ENCODE peak calls at places on chromosomes 16 and 17, in six cellular contexts. H is heart left ventricle, M is stomach, G is ovary, U is Peyer's patch, F is uterus. S is an unnamed sample. For H3K4me1, the result is how much of the 10 kb centered on the place peaks cover.

GRCh38 chr17:5078106-5079028 is at the start of gene ZFP3:
- DNase-seq in H (peak), M (peak), U (peak), G (peak), F (peak), S (peak)

GRCh38 chr16:13621639-13622038 is 298.3 kb upstream of the ERCC4 start:
- DNase-seq in M (no peak), G (no peak), U (no peak), H (no peak), F (no peak), S (no peak)

GRCh38 chr17:41545829-41546410 is 17.8 kb upstream of the KRT19 start:
- DNase-seq in F (no peak), M (no peak), G (no peak), H (no peak), U (no peak), S (no peak)

GRCh38 chr16:2751577-2752034 is 832 bp upstream of the SRRM2 start:
- DNase-seq in G (peak), H (no peak), F (peak), M (no peak), U (peak), S (peak)

GRCh38 chr16:19683453-19684236 is 34.4 kb downstream of the KNOP1 start:
- DNase-seq in G (no peak), F (no peak), U (no peak), M (no peak), H (no peak), S (no peak)

GRCh38 chr17:74452027-74452840 is 14.2 kb upstream of the CD300A start:
- DNase-seq in U (peak), F (no peak), M (no peak), H (no peak), G (peak), S (no peak)

GRCh38 chr16:58377932-58378331 is 14.3 kb upstream of the GINS3 start:
- DNase-seq in M (no peak), F (no peak), G (no peak), U (no peak), H (no peak), S (no peak)

GRCh38 chr17:50272711-50273653 is 1.3 kb upstream of the TMEM92 start:
- DNase-seq in F (peak), G (peak), M (peak), H (peak), U (peak), S (peak)

GRCh38 chr16:85235988-85236831 is 123.9 kb upstream of the CIBAR2 start:
- DNase-seq in F (peak), H (peak), U (no peak), M (peak), G (peak), S (no peak)

GRCh38 chr17:2406271-2406902 is 5.5 kb upstream of the MNT start:
- DNase-seq in F (no peak), U (peak), H (no peak), M (peak), G (peak), S (peak)
- TF ChIP-seq POLR2A in F (no peak), U (peak), H (no peak), M (no peak), G (no peak), S (no peak)

DNA sequence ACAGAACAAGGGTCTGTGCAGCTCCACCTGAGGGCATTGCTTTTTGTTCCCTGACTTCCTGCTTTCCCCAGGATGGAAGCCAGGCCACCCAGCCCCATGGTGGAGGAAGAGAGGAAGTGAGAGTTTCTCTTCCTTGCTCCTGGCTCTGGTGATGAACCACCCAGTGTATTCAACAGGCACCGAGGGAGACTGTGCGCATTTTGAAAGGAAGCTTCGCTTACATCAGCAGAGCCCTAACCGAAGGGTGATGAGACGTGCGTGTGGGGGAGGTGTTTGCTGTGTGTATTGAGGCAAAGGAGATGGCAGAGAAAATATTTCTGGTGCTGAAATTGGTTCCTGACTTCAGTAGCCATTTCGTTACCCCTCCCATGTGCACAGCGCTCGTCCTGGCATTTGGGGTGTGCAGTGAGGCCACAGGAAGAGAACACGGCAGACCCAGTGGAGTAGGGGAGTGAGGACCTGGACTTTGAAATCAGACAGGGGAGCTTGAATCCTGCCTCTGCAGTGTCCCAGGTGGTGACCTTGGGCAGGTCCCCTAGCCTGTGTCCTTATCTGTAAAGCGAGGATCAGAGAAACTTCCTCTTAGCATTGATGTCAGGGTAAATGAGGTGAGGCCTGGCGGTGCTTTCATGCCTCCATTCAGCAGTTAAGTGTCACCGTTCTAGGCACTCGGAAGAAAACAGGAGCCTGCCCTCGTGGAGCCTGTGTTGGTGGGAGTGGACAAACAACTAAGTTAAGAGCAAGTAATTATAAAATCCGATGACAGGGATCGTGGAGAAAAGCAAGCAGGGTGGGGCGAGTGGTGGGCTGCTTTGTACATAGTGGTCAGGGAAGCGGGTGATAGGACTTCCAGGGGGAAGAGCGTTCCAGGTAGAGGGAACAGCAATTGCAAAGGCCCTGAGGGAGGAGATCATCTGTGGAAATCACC is 7.4 kb downstream of the CMIP start:
- DNase-seq in U (peak), H (peak), F (no peak), M (no peak), G (no peak), S (peak)
- H3K4me1 ChIP-seq in U (under half), H (under half), F (under half), M (half or more), G (under half), S (half or more)

DNA sequence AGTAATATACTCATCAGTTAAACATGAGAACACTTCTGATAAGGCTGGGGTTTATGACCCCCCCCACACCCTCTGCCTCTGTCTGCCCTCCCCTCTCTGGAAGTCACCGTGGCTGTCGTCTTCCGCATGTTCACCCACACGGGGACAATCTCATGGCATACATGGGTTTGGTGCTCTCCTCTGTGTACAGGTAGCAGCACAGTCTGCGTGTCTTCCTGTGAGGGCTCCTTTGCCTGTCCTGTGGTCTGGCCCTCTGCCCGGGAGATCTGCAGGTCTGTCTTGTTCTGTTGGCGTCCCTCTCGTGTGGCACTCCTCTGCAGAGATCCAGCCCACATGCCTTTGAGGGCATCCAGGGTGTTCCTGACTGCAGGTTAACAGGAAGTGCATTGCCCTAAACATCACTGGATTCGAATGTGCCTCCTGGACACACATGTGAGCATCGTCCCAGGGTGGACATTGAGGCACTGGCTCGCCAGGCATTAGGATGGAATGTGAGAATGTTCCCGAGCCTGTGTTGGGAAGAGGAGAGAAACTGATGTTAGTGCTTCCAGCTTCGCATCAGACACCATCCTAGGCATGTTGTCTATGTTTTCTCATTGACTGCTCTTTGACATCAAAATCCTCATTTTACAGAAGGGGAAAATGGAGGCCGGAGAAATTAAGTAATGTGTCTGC is 54.5 kb downstream of the NKD1 start:
- DNase-seq in H (no peak), F (no peak), G (no peak), U (peak), M (no peak), S (peak)
- TF ChIP-seq POLR2A in H (no peak), F (no peak), G (no peak), U (no peak), M (no peak), S (no peak)

DNA sequence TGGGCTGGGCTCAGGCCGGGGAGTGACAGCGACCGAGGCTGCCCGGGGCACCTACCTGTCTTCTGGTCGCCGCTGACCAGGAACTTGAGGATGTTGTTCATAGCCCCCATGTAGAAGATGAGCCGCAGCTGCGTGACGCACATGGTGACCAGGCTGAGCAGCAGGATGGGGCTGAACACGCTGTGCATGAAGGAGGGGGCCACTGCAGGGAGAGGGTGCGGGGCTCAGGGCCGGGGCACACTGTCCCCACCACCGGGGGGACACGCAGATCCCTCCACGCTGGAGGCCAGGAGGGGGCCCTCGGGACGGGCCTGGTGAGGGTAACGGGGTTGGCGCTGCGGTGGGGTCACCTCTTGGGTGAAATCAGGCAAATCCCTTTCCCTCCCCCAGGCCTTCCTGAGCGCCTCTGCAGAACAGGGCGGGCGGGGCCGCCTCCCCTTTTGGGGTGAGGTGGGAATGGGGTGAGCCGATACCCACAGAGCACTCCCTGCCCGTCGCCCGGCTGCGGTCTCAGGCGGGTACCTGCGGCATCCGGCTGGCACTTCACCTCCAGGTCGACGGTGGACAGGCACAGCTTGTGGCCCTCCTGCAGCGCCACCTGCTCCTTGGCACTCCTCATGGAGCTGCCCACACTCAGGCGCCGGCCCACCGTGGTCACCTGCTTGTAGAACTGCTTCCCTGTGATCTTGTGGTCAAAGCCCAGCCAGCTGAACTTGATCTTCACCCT is 28.3 kb upstream of the PITPNA start:
- DNase-seq in M (no peak), H (no peak), U (no peak), F (no peak), G (no peak), S (no peak)
- H3K4me1 ChIP-seq in M (under half), H (under half), U (under half), F (under half), G (under half), S (under half)

GRCh38 chr17:43530303-43531081 is 15.6 kb downstream of the ETV4 start:
- DNase-seq in U (no peak), G (peak), M (peak), H (peak), F (peak), S (no peak)
- TF ChIP-seq POLR2A in U (no peak), G (no peak), M (no peak), H (no peak), F (no peak), S (no peak)

DNA sequence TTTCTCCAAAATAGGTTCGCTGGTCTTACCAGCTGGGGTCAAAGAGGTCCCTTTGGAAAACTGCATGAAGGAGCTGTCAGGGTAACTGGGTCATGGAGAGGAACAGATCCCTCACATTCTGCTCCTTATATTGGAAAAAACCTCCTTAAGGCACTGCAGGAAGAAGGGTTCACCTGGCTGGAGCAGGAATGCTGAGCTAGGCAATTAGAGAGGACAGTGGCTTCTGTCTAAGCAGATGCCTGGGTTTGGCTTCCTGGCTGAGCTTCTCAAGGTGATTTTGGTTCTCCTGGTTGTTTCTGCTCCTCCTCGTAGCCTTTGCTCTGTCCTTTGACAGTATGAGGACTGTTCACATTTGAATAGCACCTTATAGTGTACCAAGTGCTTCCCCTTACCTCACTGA is 19.6 kb downstream of the ITGB3 start:
- DNase-seq in M (no peak), F (no peak), G (no peak), U (no peak), H (no peak), S (no peak)
- H3K4me1 ChIP-seq in M (under half), F (under half), G (under half), U (under half), H (under half), S (half or more)

DNA sequence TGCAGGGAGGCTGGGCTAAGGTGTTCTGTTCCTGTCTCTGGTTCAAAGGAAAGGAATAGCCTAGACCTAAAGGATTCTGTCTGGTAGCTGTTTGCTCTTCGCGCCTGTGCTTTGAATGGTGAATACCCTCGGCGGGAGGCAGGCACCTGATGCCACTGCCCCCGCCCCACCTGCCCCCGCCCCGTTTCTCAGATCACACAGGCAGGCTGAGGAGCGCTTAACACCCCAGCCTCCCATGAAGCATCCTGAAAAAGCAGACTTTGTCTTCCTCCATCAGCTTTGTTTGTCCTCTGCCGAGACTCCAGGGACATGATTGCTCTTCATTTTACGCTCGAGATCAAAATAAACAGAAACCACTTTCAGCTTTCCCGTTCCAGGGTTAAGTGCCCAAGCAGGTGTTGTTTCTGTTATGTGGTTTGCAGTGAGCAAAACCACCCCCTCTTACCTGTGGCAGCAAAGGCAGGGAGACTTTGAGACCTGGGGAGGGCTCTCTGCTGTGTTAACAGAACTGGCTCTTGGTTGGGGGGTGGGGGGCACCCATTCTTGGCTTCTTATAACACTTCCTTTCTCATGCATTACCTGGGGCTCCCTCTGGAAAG is 452.1 kb downstream of the WWOX start:
- DNase-seq in G (no peak), M (no peak), U (no peak), H (no peak), F (no peak), S (no peak)
- TF ChIP-seq POLR2A in G (no peak), M (no peak), U (no peak), H (no peak), F (no peak), S (no peak)

GRCh38 chr17:80720624-80721577 is 176.3 kb downstream of the RPTOR start:
- DNase-seq in F (no peak), U (peak), H (no peak), M (peak), G (peak), S (peak)
- H3K4me1 ChIP-seq in F (under half), U (under half), H (under half), M (under half), G (under half), S (under half)

DNA sequence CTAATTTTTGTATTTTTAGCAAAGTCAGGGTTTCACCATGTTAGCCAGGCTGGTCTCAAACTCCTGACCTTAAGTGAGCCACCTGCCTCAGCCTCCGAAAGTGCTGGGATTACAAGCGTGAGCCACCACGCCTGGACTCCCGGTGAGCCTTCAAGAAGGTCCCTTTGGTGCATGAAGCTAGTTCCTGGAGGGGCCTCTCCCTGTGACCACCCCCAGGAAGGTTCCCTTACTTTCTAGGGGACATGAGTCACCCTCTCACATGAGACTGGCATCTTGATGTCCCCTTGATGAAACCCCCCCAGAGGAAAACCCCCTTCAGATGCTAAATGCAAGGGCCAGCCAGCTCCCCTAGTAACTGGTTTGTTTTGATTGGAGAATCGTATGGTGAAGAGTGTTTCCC is 12.8 kb downstream of the CARHSP1 start:
- DNase-seq in H (no peak), U (no peak), G (no peak), F (no peak), M (no peak), S (no peak)
- TF ChIP-seq POLR2A in H (no peak), U (no peak), G (no peak), F (no peak), M (no peak), S (no peak)

GRCh38 chr16:84088695-84089395 is 27.9 kb downstream of the MBTPS1 start:
- DNase-seq in U (peak), H (peak), F (no peak), G (no peak), M (peak), S (peak)

GRCh38 chr16:84087461-84088151 is 29.1 kb downstream of the MBTPS1 start:
- DNase-seq in G (no peak), F (no peak), U (no peak), M (no peak), H (no peak), S (no peak)

GRCh38 chr16:84093120-84093878 is 23.4 kb downstream of the MBTPS1 start:
- DNase-seq in U (no peak), M (no peak), G (no peak), H (no peak), F (no peak), S (peak)

GRCh38 chr16:84091460-84091859 is 25.3 kb downstream of the MBTPS1 start:
- DNase-seq in G (no peak), F (no peak), H (peak), U (no peak), M (no peak), S (no peak)

GRCh38 chr16:84090212-84090611 is 26.5 kb downstream of the MBTPS1 start:
- DNase-seq in F (no peak), G (no peak), M (no peak), H (no peak), U (no peak), S (no peak)
- H3K4me1 ChIP-seq in F (under half), G (under half), M (under half), H (under half), U (under half), S (under half)

S was measured in transverse colon.